ENCODE peak calls at places on chromosomes 2 and 18, in five cellular contexts. S is heart right ventricle, T is Peyer's patch, B is body of pancreas, W is brain microvascular endothelial cell. F is an unnamed sample.

GRCh38 chr2:28228419-28228995 is 164.2 kb upstream of the FOSL2 start:
- DNase-seq in S (no peak), B (no peak), W (no peak), T (no peak), F (no peak)

GRCh38 chr2:43010428-43011141 is 215.8 kb downstream of the ZFP36L2 start:
- DNase-seq in W (no peak), T (no peak), B (peak; percentile 29), S (no peak), F (no peak)

GRCh38 chr2:54578668-54579045 is 122.5 kb downstream of the SPTBN1 start:
- DNase-seq in W (no peak), B (no peak), S (no peak), T (no peak), F (no peak)

GRCh38 chr18:44778788-44779187 is 98.1 kb downstream of the SETBP1 start:
- DNase-seq in W (no peak), S (no peak), B (peak; percentile 39), T (no peak), F (no peak)

GRCh38 chr2:42096869-42097591 is 49.2 kb downstream of the PKDCC start:
- DNase-seq in B (no peak), W (no peak), S (no peak), T (no peak), F (peak; percentile 72)

GRCh38 chr18:57533399-57533884 is 53.1 kb downstream of the FECH start:
- DNase-seq in S (no peak), W (peak; percentile 12), T (no peak), B (no peak), F (no peak)

GRCh38 chr2:98233941-98234340 is 112.3 kb upstream of the CNGA3 start:
- DNase-seq in T (no peak), B (no peak), W (no peak), S (no peak), F (no peak)

GRCh38 chr2:138115664-138116063 is 151.4 kb downstream of the HNMT start:
- DNase-seq in B (no peak), S (no peak), T (no peak), W (peak; percentile 48), F (no peak)

GRCh38 chr2:235542728-235543125 is 48.9 kb downstream of the AGAP1 start:
- DNase-seq in W (no peak), T (peak; percentile 63), S (no peak), B (no peak), F (peak; percentile 32)

GRCh38 chr2:74835831-74836674 is 2.1 kb downstream of the HK2 start:
- DNase-seq in B (no peak), T (no peak), S (no peak), W (no peak), F (no peak)

GRCh38 chr2:17573085-17573805 is 32.7 kb downstream of the VSNL1 start:
- DNase-seq in T (no peak), B (no peak), S (no peak), W (no peak), F (no peak)

GRCh38 chr2:57848723-57849122 is 197.9 kb upstream of the VRK2 start:
- DNase-seq in T (no peak), S (no peak), B (no peak), W (no peak), F (peak; percentile 54)

GRCh38 chr2:28544915-28545589 is 49.2 kb downstream of the PLB1 start:
- DNase-seq in S (no peak), T (peak; percentile 74), B (no peak), W (no peak), F (no peak)

GRCh38 chr2:100741880-100742814 is 77.8 kb upstream of the NPAS2 start:
- DNase-seq in W (peak; percentile 91), T (no peak), S (no peak), B (peak; percentile 36), F (no peak)

GRCh38 chr18:48238206-48238605 is 171.0 kb downstream of the ZBTB7C start:
- DNase-seq in B (no peak), W (peak; percentile 11), T (no peak), S (no peak), F (no peak)

GRCh38 chr2:186959486-186959885 is 110.5 kb upstream of the ZSWIM2 start:
- DNase-seq in W (no peak), B (no peak), T (no peak), S (no peak), F (no peak)

GRCh38 chr2:41475959-41476358 is 571.9 kb upstream of the PKDCC start:
- DNase-seq in B (no peak), W (no peak), T (no peak), S (no peak), F (no peak)

GRCh38 chr18:63443820-63444219 is 21.5 kb upstream of the VPS4B start:
- DNase-seq in W (no peak), T (no peak), S (no peak), B (no peak), F (no peak)

GRCh38 chr18:48312066-48312465 is 97.1 kb downstream of the ZBTB7C start:
- DNase-seq in B (no peak), T (no peak), W (no peak), S (no peak), F (peak; percentile 52)

GRCh38 chr2:152409691-152410597 is 75.0 kb downstream of the FMNL2 start:
- DNase-seq in W (peak; percentile 40), S (no peak), B (peak; percentile 70), T (no peak), F (no peak)

GRCh38 chr2:177313162-177313781 is 48.7 kb upstream of the NFE2L2 start:
- DNase-seq in S (no peak), T (no peak), B (no peak), W (no peak), F (no peak)

GRCh38 chr2:32862269-32863055 is 84.3 kb upstream of the LTBP1 start:
- DNase-seq in B (no peak), W (no peak), T (no peak), S (no peak), F (no peak)

DNA sequence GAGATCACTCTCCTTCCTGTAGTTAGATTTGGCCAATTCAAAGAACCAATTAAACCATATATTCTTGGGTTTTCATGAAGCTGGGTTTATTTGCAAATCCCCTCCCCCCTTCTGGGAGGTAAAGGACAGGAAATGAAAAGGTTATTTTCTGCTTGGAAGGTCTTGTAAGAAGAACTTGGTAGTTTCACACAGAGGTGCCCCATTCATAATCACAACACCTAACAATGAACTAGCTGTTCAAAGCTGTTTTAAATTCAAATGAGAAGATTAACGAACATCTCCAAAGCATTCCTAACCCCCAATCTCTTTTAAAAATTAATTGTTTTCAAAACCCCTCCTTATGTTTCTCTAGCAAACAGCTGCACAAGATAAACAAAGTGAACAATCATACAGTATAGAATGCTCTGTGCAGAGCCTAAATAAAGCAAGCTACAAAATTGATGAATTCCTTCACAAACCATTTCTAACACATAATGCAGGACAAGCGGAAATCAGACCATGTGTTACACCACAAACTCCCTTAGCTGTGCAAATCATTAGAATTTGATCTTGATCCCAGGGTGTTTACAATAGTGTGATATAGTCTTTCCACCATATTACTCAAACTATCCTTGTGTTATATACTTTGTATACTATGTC is 271.4 kb downstream of the SATB2 start:
- DNase-seq in W (no peak), B (no peak), T (no peak), S (no peak), F (no peak)
- H3K4me3 ChIP-seq in W (no peak overlapping the region), B (no peak overlapping the region), T (no peak overlapping the region), S (no peak overlapping the region), F (no peak overlapping the region)

DNA sequence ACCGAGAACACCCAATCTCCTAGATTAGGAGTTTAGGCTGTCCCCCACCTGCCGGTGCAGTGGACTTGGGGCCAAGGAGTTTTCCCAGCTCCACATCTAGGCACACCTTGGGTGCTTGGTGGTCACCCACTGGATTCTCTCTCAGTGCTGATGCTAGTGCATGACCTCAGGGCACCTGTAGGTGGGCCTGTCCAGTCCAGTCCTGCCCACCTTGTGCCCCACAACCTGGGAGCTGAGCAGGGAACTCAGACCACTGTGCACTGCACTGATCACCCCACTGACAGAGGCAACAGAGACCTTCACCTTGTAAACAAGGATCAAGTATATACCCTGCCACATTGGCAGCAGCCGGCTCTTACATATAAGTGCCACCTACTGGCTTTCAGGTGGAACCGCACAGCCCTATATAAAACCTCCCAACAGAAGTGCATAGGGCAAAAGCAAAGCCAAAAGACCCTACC is 12.7 kb upstream of the CDH19 start:
- DNase-seq in S (no peak), W (no peak), T (no peak), B (peak; percentile 6), F (no peak)
- TF ChIP-seq CTCF in S (peak; percentile 21), W (peak; percentile 79), T (peak; percentile 23), B (no peak), F (no peak)

GRCh38 chr2:203582468-203582867 is 47.4 kb upstream of the RAPH1 start:
- DNase-seq in T (no peak), B (no peak), W (no peak), S (no peak), F (no peak)

GRCh38 chr2:203584784-203585183 is 49.7 kb upstream of the RAPH1 start:
- DNase-seq in B (no peak), W (no peak), S (no peak), T (no peak), F (no peak)

GRCh38 chr2:203580846-203581245 is 45.7 kb upstream of the RAPH1 start:
- DNase-seq in B (no peak), S (no peak), T (no peak), W (no peak), F (no peak)

GRCh38 chr2:203583696-203584095 is 48.6 kb upstream of the RAPH1 start:
- DNase-seq in T (no peak), B (no peak), S (no peak), W (peak; percentile 65), F (no peak)

DNA sequence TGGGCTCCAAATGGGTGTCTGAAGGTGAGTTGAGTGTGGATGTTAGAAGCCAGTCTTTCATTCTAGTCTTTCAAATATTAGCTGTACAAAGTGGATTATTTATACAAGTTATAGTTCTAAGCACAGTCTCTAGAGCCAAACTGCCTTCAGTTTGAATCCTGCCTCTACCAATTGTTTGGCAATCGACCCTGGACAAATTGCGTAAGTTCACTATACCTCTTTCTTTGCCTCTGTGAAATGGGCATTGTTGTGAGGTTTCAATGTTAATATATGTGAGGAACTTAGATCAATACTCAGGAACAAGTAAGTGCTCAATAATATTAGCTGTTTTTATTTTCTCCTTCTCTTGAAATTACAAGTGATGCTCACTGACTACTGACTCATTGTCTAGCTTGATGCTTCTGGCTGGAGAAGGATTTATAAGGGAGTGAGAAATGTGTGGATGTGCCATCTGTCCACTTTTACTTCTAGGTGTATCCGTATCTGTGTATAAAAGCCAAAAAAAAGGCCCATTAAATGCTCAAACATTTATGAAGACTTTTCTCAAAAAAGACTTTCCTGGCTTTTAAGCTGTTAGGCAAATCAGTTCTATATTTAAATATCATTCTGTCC is 48.1 kb upstream of the RAPH1 start:
- DNase-seq in S (no peak), B (no peak), T (no peak), W (no peak), F (no peak)
- H3K4me3 ChIP-seq in S (no peak overlapping the region), B (no peak overlapping the region), T (no peak overlapping the region), W (no peak overlapping the region), F (no peak overlapping the region)

GRCh38 chr2:218970916-218971315 is 11.4 kb downstream of the CDK5R2 start:
- DNase-seq in B (no peak), W (no peak), T (no peak), S (no peak), F (peak; percentile 39)
- TF ChIP-seq CTCF in B (no peak), W (no peak), T (no peak), S (no peak), F (no peak)

F was measured in spleen.